ENCODE peak calls at places on chromosomes 1 and 21, in five cellular contexts. One of them, this sample, is unnamed.

GRCh38 chr1:48530727-48531351 is 58.8 kb upstream of the SPATA6 start:
- DNase-seq in H9: peak
- DNase-seq in AG08395: peak
- DNase-seq in T-helper 2 cell: no peak
- DNase-seq in HCT116: peak
- DNase-seq in this sample: no peak

GRCh38 chr1:116741781-116742565 is 12.3 kb upstream of the CD2 start:
- DNase-seq in H9: no peak
- DNase-seq in AG08395: no peak
- DNase-seq in T-helper 2 cell: no peak
- DNase-seq in HCT116: no peak
- DNase-seq in this sample: no peak

GRCh38 chr1:5968161-5968736 is 24.0 kb downstream of the NPHP4 start:
- DNase-seq in H9: no peak
- DNase-seq in AG08395: no peak
- DNase-seq in T-helper 2 cell: no peak
- DNase-seq in HCT116: no peak
- DNase-seq in this sample: no peak

GRCh38 chr1:197692965-197693364 is 82.3 kb downstream of the DENND1B start:
- DNase-seq in H9: no peak
- DNase-seq in AG08395: peak
- DNase-seq in T-helper 2 cell: no peak
- DNase-seq in HCT116: peak
- DNase-seq in this sample: no peak

GRCh38 chr1:187027259-187027658 is 198.5 kb downstream of the PLA2G4A start:
- DNase-seq in H9: no peak
- DNase-seq in AG08395: no peak
- DNase-seq in T-helper 2 cell: no peak
- DNase-seq in HCT116: no peak
- DNase-seq in this sample: no peak

GRCh38 chr1:205192287-205192686 is 19.2 kb downstream of the DSTYK start:
- DNase-seq in H9: peak
- DNase-seq in AG08395: no peak
- DNase-seq in T-helper 2 cell: no peak
- DNase-seq in HCT116: no peak
- DNase-seq in this sample: no peak

GRCh38 chr1:160911441-160911840 is 26.5 kb upstream of the ITLN1 start:
- DNase-seq in H9: no peak
- DNase-seq in AG08395: no peak
- DNase-seq in T-helper 2 cell: no peak
- DNase-seq in HCT116: no peak
- DNase-seq in this sample: no peak

GRCh38 chr1:33128781-33129180 is 47.8 kb downstream of the AZIN2 start:
- DNase-seq in H9: no peak
- DNase-seq in AG08395: no peak
- DNase-seq in T-helper 2 cell: no peak
- DNase-seq in HCT116: no peak
- DNase-seq in this sample: no peak

GRCh38 chr21:45454081-45454923 is 49.3 kb downstream of the COL18A1 start:
- DNase-seq in H9: no peak
- DNase-seq in AG08395: no peak
- DNase-seq in T-helper 2 cell: no peak
- DNase-seq in HCT116: no peak
- DNase-seq in this sample: no peak

GRCh38 chr1:165900576-165901380 is 73.4 kb downstream of the UCK2 start:
- DNase-seq in H9: peak
- DNase-seq in AG08395: no peak
- DNase-seq in T-helper 2 cell: no peak
- DNase-seq in HCT116: no peak
- DNase-seq in this sample: no peak

GRCh38 chr1:10304295-10304694 is 93.9 kb downstream of the KIF1B start:
- DNase-seq in H9: no peak
- DNase-seq in AG08395: no peak
- DNase-seq in T-helper 2 cell: no peak
- DNase-seq in HCT116: no peak
- DNase-seq in this sample: no peak

GRCh38 chr1:206674745-206675175 is 9.9 kb upstream of the MAPKAPK2 start:
- DNase-seq in H9: no peak
- DNase-seq in AG08395: peak
- DNase-seq in T-helper 2 cell: no peak
- DNase-seq in HCT116: no peak
- DNase-seq in this sample: no peak

GRCh38 chr1:41823453-41823852 is 95.3 kb downstream of the HIVEP3 start:
- DNase-seq in H9: peak
- DNase-seq in AG08395: peak
- DNase-seq in T-helper 2 cell: no peak
- DNase-seq in HCT116: no peak
- DNase-seq in this sample: no peak

GRCh38 chr1:201540846-201541735 is 2.2 kb downstream of the NAV1 start:
- DNase-seq in H9: no peak
- DNase-seq in AG08395: no peak
- DNase-seq in T-helper 2 cell: no peak
- DNase-seq in HCT116: no peak
- DNase-seq in this sample: no peak

GRCh38 chr1:91742848-91743292 is 143.1 kb downstream of the TGFBR3 start:
- DNase-seq in H9: no peak
- DNase-seq in AG08395: no peak
- DNase-seq in T-helper 2 cell: no peak
- DNase-seq in HCT116: no peak
- DNase-seq in this sample: no peak

GRCh38 chr21:28196981-28197380 is 795.7 kb downstream of the LTN1 start:
- DNase-seq in H9: no peak
- DNase-seq in AG08395: no peak
- DNase-seq in T-helper 2 cell: no peak
- DNase-seq in HCT116: no peak
- DNase-seq in this sample: no peak

GRCh38 chr1:163877016-163877415 is 555.3 kb downstream of the NUF2 start:
- DNase-seq in H9: no peak
- DNase-seq in AG08395: peak
- DNase-seq in T-helper 2 cell: no peak
- DNase-seq in HCT116: no peak
- DNase-seq in this sample: no peak

GRCh38 chr1:41557751-41558455 is 73.4 kb upstream of the EDN2 start:
- DNase-seq in H9: no peak
- DNase-seq in AG08395: no peak
- DNase-seq in T-helper 2 cell: no peak
- DNase-seq in HCT116: no peak
- DNase-seq in this sample: no peak

This sample was measured in T-helper 9 cell.